ENCODE peak calls at places on chromosome 16, in seven cellular contexts. F, P, M, C, V, B and J are unnamed samples. For H3K9me3, the result is how much of the 10 kb centered on the place peaks cover.

GRCh38 chr16:85522842-85523601 is 90.1 kb upstream of the GSE1 start:
- DNase-seq in M (no peak), P (no peak), B (peak), C (no peak), V (no peak), F (peak), J (peak)

GRCh38 chr16:28610595-28611270 is 889 bp upstream of the SULT1A1 start:
- DNase-seq in F (no peak), V (peak), P (no peak), M (no peak), C (no peak), B (no peak), J (peak)

GRCh38 chr16:25289466-25289865 is 31.8 kb upstream of the ZKSCAN2 start:
- DNase-seq in F (no peak), P (no peak), M (no peak), B (no peak), C (no peak), V (no peak), J (no peak)

GRCh38 chr16:47726031-47726675 is 265.0 kb downstream of the PHKB start:
- DNase-seq in M (no peak), F (no peak), C (no peak), V (no peak), B (no peak), P (no peak), J (no peak)

GRCh38 chr16:14505846-14506245 is 124.2 kb downstream of the PARN start:
- DNase-seq in B (peak), F (no peak), C (no peak), P (no peak), V (no peak), M (no peak), J (no peak)

GRCh38 chr16:55471448-55472097 is 7.4 kb upstream of the MMP2 start:
- DNase-seq in V (no peak), C (no peak), M (no peak), P (no peak), F (no peak), B (peak), J (no peak)

GRCh38 chr16:54938351-54939346 is 8.0 kb downstream of the IRX5 start:
- DNase-seq in F (no peak), V (peak), C (no peak), M (no peak), B (peak), P (no peak), J (no peak)

GRCh38 chr16:76232704-76233103 is 44.5 kb upstream of the CNTNAP4 start:
- DNase-seq in C (no peak), B (no peak), V (no peak), P (no peak), M (no peak), F (no peak), J (no peak)

GRCh38 chr16:35685085-35685484 is 2225.7 kb downstream of the TP53TG3F start:
- DNase-seq in F (no peak), M (no peak), V (no peak), C (no peak), B (no peak), P (no peak), J (no peak)
- H3K9me3 ChIP-seq in F (under half), M (under half), V (half or more), C (under half), B (under half), P (under half), J (half or more)

DNA sequence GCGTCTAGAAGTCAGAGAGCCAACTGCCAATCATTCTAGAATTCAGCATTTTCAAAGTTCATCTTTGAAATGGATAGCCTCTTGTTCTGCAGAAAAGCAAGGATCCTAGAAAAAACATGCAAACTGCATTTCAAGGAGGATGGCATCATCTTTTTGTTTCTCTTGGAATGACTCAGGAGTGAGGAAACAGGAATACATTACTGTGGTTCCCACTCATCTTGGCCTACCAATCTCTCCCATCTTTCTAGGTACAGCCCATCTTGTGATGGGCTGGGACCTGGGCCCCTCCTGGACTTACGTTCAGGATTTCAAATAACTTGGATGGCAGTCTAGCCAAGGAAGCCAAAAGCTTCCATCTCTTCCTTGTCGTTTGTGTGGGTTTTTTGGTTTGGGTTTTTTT is 363.4 kb downstream of the CDH13 start:
- DNase-seq in V (no peak), B (peak), C (no peak), M (no peak), F (no peak), P (no peak), J (no peak)
- H3K9me3 ChIP-seq in V (under half), B (under half), C (under half), M (under half), F (under half), P (under half), J (under half)

DNA sequence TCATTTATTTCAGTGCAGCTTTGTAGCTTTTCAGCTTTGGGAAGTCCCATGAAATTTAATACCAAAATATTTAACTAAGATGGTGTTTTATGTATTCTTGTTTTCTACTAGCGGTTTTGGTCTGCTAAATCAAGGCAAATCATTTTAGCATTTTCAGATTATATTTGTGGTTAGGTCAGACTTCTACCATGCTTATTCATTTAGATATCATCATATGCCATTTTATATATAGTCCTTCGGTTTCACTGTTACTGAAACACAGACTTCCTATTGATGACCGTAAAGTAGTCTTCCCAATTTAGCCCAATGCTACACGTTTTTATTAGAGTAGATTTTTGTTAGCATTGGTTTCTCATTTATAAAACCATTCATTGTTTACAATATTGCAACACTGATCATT is 5.5 kb downstream of the DYNLRB2 start:
- DNase-seq in B (no peak), P (no peak), F (no peak), C (no peak), V (no peak), M (no peak), J (no peak)
- H3K9me3 ChIP-seq in B (under half), P (under half), F (under half), C (under half), V (under half), M (under half), J (under half)

DNA sequence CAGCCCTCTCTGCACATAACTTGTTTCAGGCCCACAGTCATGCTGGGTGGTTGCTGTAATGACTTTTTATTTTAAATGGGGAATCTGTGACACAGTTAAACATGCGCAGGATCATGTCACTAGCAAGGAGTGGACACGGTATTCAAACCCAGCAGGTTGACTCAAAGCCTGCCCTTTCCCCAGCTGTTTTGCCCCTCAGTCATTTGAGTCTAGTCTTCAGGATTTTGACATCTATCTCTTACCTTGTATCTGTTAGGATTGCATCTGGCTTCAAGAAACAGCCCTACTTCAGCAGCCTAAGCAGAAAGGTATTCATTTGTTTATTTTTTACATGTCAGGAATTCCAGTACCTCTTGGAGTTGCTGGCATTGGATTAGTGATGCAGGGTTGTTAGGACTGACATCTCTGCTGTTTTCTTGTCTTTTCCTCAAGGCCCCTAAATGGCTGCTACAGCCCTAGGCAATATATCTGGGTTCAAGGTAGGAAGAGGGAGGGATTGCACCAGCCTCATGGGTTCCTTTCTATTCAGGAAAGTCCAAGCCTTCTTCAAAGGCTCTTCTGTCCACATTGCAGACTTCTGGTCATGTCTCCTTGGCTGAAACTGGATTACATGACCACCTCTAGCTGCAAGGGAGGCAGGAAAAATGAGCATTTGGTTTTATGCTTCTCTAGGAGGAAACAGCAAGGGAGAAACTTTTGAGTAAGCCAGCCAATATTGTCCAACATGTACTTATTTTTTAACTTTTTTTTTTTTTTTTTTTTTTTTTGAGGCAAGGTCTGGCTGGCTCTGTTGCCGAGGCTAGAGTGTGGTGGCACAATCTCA is 22.8 kb downstream of the ABCC1 start:
- DNase-seq in P (no peak), C (no peak), V (no peak), F (no peak), B (no peak), M (no peak), J (no peak)
- H3K9me3 ChIP-seq in P (under half), C (under half), V (under half), F (under half), B (under half), M (under half), J (under half)

GRCh38 chr16:841455-842060 is 41.0 kb upstream of the GNG13 start:
- DNase-seq in C (no peak), F (no peak), B (no peak), P (no peak), M (no peak), V (no peak), J (no peak)

GRCh38 chr16:840561-841454 is 40.3 kb upstream of the GNG13 start:
- DNase-seq in P (no peak), B (no peak), V (no peak), M (no peak), F (peak), C (no peak), J (peak)

GRCh38 chr16:842631-843560 is 42.4 kb upstream of the GNG13 start:
- DNase-seq in M (no peak), F (no peak), C (no peak), B (no peak), V (no peak), P (no peak), J (peak)

GRCh38 chr16:843771-844170 is 43.2 kb upstream of the GNG13 start:
- DNase-seq in F (peak), V (no peak), C (no peak), M (no peak), P (no peak), B (no peak), J (no peak)

DNA sequence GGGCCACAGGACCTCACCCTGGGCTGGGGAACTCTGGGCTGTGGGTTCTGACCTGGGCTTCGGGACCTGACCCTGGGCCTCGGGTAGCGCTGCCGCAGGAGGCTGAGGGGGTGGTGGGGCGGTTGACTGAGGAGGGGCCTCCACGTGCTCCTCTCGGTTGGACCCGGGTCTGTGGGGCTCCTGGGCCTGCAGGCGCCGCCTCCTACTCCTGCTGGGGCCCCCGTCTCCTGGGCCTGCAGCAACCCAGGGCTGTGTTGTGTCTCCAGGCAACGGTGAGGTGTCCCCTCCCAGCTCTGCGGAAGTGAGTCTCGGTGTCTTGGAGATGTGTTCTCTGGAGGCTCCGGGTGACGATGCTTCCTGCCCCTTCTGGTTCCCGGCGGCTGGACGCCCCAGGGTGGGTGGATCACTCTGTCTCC is 41.5 kb upstream of the GNG13 start:
- DNase-seq in C (no peak), F (no peak), M (no peak), P (no peak), V (no peak), B (peak), J (peak)
- H3K9me3 ChIP-seq in C (under half), F (under half), M (under half), P (under half), V (under half), B (under half), J (under half)

GRCh38 chr16:88283596-88283995 is 99.2 kb upstream of the ZNF469 start:
- DNase-seq in P (no peak), B (no peak), M (no peak), V (no peak), C (no peak), F (no peak), J (no peak)

GRCh38 chr16:88285514-88285822 is 97.3 kb upstream of the ZNF469 start:
- DNase-seq in C (no peak), P (no peak), F (no peak), B (no peak), V (no peak), M (no peak), J (no peak)

GRCh38 chr16:88282221-88283041 is 100.3 kb upstream of the ZNF469 start:
- DNase-seq in C (no peak), F (no peak), B (peak), P (no peak), V (no peak), M (no peak), J (peak)

GRCh38 chr16:88284626-88285513 is 97.9 kb upstream of the ZNF469 start:
- DNase-seq in V (no peak), M (no peak), P (no peak), F (no peak), C (no peak), B (no peak), J (no peak)

DNA sequence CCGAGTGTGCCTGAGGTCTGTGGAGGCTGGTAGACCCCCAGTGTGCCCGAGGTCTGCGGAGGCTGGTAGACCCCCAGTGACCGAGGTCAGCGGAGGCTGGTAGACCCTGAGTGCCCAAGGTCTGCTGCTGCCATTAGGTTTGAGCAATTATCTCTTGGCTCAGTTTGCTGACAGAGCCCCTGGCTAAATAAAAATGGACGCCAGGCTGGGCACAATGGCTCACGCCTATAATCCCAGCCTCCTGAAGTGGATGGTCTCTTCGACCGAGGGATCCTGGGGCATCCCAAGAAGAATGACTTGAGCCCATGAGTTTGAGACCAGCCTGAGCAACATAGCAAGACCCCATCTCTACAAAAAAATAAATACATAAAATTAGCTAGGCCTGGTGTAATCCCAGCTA is 98.7 kb upstream of the ZNF469 start:
- DNase-seq in M (no peak), F (no peak), P (no peak), C (no peak), B (no peak), V (no peak), J (no peak)
- H3K9me3 ChIP-seq in M (under half), F (under half), P (under half), C (under half), B (under half), V (under half), J (under half)

DNA sequence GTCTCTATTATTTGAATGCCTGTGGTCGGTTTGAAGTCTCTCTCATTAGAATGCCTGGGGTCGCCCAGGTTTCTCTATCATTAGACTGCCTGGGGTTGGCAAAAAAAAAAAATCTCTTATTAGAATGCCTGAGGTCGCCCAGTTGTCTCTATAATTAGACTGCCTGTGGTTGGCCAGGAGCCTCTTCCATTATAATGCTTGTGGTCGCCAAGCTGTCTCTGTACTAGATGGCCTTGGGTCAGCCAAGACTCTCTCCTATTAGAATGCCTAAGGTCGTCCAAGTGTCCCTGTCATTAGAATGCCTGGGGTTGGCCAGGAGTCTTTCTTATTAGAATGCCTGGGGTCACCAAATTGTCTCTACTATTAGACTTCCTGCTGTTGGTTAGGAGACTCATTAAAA is 2228.4 kb downstream of the TP53TG3F start:
- DNase-seq in F (no peak), M (no peak), V (no peak), B (no peak), P (no peak), C (no peak), J (no peak)
- H3K9me3 ChIP-seq in F (half or more), M (under half), V (half or more), B (under half), P (under half), C (under half), J (half or more)

GRCh38 chr16:27326251-27326650 is 12.5 kb downstream of the IL4R start:
- DNase-seq in P (no peak), F (no peak), V (no peak), C (no peak), B (no peak), M (no peak), J (no peak)

GRCh38 chr16:27326738-27327585 is 13.2 kb downstream of the IL4R start:
- DNase-seq in C (peak), F (peak), B (peak), M (peak), V (peak), P (peak), J (peak)

GRCh38 chr16:27328937-27329336 is 15.2 kb downstream of the IL4R start:
- DNase-seq in B (no peak), P (no peak), M (no peak), C (no peak), V (no peak), F (no peak), J (peak)

GRCh38 chr16:27325736-27326135 is 12.0 kb downstream of the IL4R start:
- DNase-seq in C (no peak), V (no peak), M (no peak), P (no peak), B (no peak), F (no peak), J (no peak)

DNA sequence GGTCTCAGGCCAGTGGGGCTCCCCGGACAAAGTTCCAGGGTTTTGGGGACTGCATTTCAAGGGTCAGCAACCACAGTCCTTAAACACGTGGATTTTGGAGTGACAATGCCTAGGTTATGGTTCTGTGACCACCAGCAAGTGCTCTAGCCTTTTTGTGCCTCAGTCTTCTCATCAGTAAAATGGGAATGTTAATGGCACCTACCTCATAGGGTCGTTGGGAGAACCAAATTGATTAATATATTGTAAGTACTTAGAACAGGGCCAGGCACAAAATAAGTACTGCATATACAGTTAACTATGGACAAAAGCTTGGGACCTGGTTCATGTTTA is 13.8 kb downstream of the IL4R start:
- DNase-seq in V (no peak), C (no peak), F (no peak), M (no peak), P (no peak), B (no peak), J (no peak)
- H3K9me3 ChIP-seq in V (under half), C (under half), F (under half), M (under half), P (under half), B (under half), J (under half)